ENCODE peak calls at places on chromosomes 2 and 18, in ten cellular contexts. S is uterus; Q is naive thymus-derived CD8-positive, alpha-beta T cell; G is GM23248; Z is activated naive CD4-positive, alpha-beta T cell treated with anti-CD3 and anti-CD28 coated beads, Interleukin-2, amount 10 ng/mL, durations not matched to agents 7 days and 5 days; D is hippocampal formation; J is AG04450; U is AML-193; P is AG20443; W is COLO829. A is an unnamed sample.

GRCh38 chr2:113167962-113168340 is 5.8 kb upstream of the PSD4 start:
- DNase-seq in S (no peak), Q (no peak), G (no peak), Z (no peak), D (no peak), J (no peak), U (no peak), P (no peak), W (no peak), A (no peak)

GRCh38 chr18:62438402-62438801 is 84.4 kb upstream of the ZCCHC2 start:
- DNase-seq in S (no peak), Q (no peak), G (no peak), Z (no peak), D (no peak), J (no peak), U (no peak), P (no peak), W (no peak), A (no peak)

GRCh38 chr2:174078275-174078674 is 113.1 kb upstream of the SP3 start:
- DNase-seq in S (no peak), Q (no peak), G (peak), Z (no peak), D (no peak), J (no peak), U (peak), P (no peak), W (no peak), A (no peak)

GRCh38 chr2:117360586-117360985 is 453.9 kb upstream of the DDX18 start:
- DNase-seq in S (no peak), Q (no peak), G (no peak), Z (no peak), D (no peak), J (no peak), U (no peak), P (no peak), W (no peak), A (no peak)

GRCh38 chr2:207328944-207329386 is 163.2 kb upstream of the KLF7 start:
- DNase-seq in S (no peak), Q (no peak), G (no peak), Z (no peak), D (no peak), J (no peak), U (no peak), P (no peak), W (no peak), A (no peak)

GRCh38 chr2:109218087-109218791 is 89.2 kb downstream of the SH3RF3 start:
- DNase-seq in S (no peak), Q (no peak), G (no peak), Z (peak), D (peak), J (peak), U (no peak), P (no peak), W (peak), A (no peak)

GRCh38 chr2:238059505-238059904 is 1.3 kb upstream of the SCLY start:
- DNase-seq in S (no peak), Q (no peak), G (peak), Z (no peak), D (no peak), J (no peak), U (no peak), P (no peak), W (no peak), A (no peak)

GRCh38 chr2:212665948-212666347 is 127.3 kb upstream of the ERBB4 start:
- DNase-seq in S (no peak), Q (no peak), G (peak), Z (no peak), D (no peak), J (no peak), U (no peak), P (no peak), W (no peak), A (no peak)

GRCh38 chr2:147031897-147032296 is 812.9 kb upstream of the ACVR2A start:
- DNase-seq in S (no peak), Q (no peak), G (no peak), Z (no peak), D (no peak), J (no peak), U (no peak), P (no peak), W (no peak), A (no peak)

GRCh38 chr2:230865766-230866703 is 1.3 kb downstream of the ITM2C start:
- DNase-seq in S (peak), Q (peak), G (peak), Z (peak), D (peak), J (no peak), U (peak), P (peak), W (peak), A (no peak)

GRCh38 chr2:230899786-230900185 is 25.3 kb downstream of the GPR55 start:
- DNase-seq in S (no peak), Q (no peak), G (peak), Z (no peak), D (no peak), J (no peak), U (no peak), P (no peak), W (no peak), A (no peak)

GRCh38 chr18:11309172-11309571 is 159.8 kb upstream of the PIEZO2 start:
- DNase-seq in S (no peak), Q (no peak), G (peak), Z (no peak), D (no peak), J (no peak), U (no peak), P (no peak), W (no peak), A (no peak)

GRCh38 chr18:79396431-79397287 is 929 bp downstream of the NFATC1 start:
- DNase-seq in S (peak), Q (no peak), G (peak), Z (peak), D (no peak), J (no peak), U (no peak), P (peak), W (no peak), A (no peak)

GRCh38 chr2:235507928-235508327 is 14.1 kb downstream of the AGAP1 start:
- DNase-seq in S (no peak), Q (no peak), G (no peak), Z (no peak), D (no peak), J (no peak), U (no peak), P (no peak), W (no peak), A (no peak)

GRCh38 chr2:88199912-88200682 is 30.0 kb downstream of the THNSL2 start:
- DNase-seq in S (no peak), Q (no peak), G (peak), Z (peak), D (no peak), J (no peak), U (no peak), P (peak), W (no peak), A (no peak)

GRCh38 chr2:168430431-168430830 is 25.6 kb upstream of the CERS6 start:
- DNase-seq in S (no peak), Q (no peak), G (no peak), Z (no peak), D (no peak), J (no peak), U (no peak), P (no peak), W (no peak), A (no peak)

GRCh38 chr2:101697794-101698418 is 399 bp downstream of the MAP4K4 start:
- DNase-seq in S (no peak), Q (peak), G (peak), Z (peak), D (no peak), J (no peak), U (no peak), P (peak), W (no peak), A (no peak)

GRCh38 chr2:14690926-14691325 is 58.4 kb downstream of the LRATD1 start:
- DNase-seq in S (no peak), Q (no peak), G (no peak), Z (no peak), D (no peak), J (no peak), U (no peak), P (no peak), W (no peak), A (no peak)

GRCh38 chr18:49944681-49945080 is 131.3 kb upstream of the ACAA2 start:
- DNase-seq in S (no peak), Q (peak), G (peak), Z (peak), D (no peak), J (no peak), U (no peak), P (no peak), W (no peak), A (no peak)

GRCh38 chr2:207506426-207506825 is 23.3 kb upstream of the CREB1 start:
- DNase-seq in S (no peak), Q (no peak), G (no peak), Z (no peak), D (no peak), J (no peak), U (no peak), P (no peak), W (no peak), A (no peak)

GRCh38 chr18:53944721-53945120 is 279.7 kb downstream of the MBD2 start:
- DNase-seq in S (no peak), Q (no peak), G (no peak), Z (peak), D (no peak), J (no peak), U (no peak), P (no peak), W (no peak), A (no peak)

GRCh38 chr2:195251221-195251620 is 405.8 kb upstream of the SLC39A10 start:
- DNase-seq in S (no peak), Q (no peak), G (no peak), Z (no peak), D (no peak), J (no peak), U (no peak), P (no peak), W (no peak), A (no peak)

GRCh38 chr2:241033346-241033987 is 35.0 kb downstream of the SNED1 start:
- DNase-seq in S (no peak), Q (no peak), G (no peak), Z (no peak), D (no peak), J (no peak), U (no peak), P (no peak), W (no peak), A (no peak)

GRCh38 chr18:79695269-79695668 is 15.7 kb downstream of the CTDP1 start:
- DNase-seq in S (no peak), Q (no peak), G (peak), Z (no peak), D (no peak), J (no peak), U (no peak), P (no peak), W (no peak), A (no peak)

GRCh38 chr2:151030663-151031230 is 230.9 kb downstream of the RBM43 start:
- DNase-seq in S (no peak), Q (no peak), G (no peak), Z (no peak), D (no peak), J (no peak), U (no peak), P (no peak), W (no peak), A (no peak)

GRCh38 chr2:60219536-60219935 is 333.9 kb downstream of the BCL11A start:
- DNase-seq in S (no peak), Q (no peak), G (no peak), Z (no peak), D (no peak), J (no peak), U (no peak), P (no peak), W (no peak), A (no peak)

GRCh38 chr2:28868611-28869010 is 1.5 kb downstream of the TRMT61B start:
- DNase-seq in S (no peak), Q (no peak), G (peak), Z (no peak), D (no peak), J (no peak), U (no peak), P (no peak), W (no peak), A (no peak)

GRCh38 chr2:191593622-191594416 is 84.1 kb upstream of the NABP1 start:
- DNase-seq in S (no peak), Q (no peak), G (peak), Z (no peak), D (no peak), J (no peak), U (no peak), P (peak), W (no peak), A (no peak)

GRCh38 chr2:67322361-67323001 is 74.7 kb upstream of the ETAA1 start:
- DNase-seq in S (peak), Q (no peak), G (peak), Z (no peak), D (no peak), J (peak), U (no peak), P (peak), W (peak), A (no peak)

GRCh38 chr2:71578665-71579371 is 125.5 kb downstream of the DYSF start:
- DNase-seq in S (no peak), Q (no peak), G (peak), Z (no peak), D (peak), J (no peak), U (no peak), P (peak), W (peak), A (peak)

GRCh38 chr2:78029392-78029995 is 507.3 kb upstream of the LRRTM4 start:
- DNase-seq in S (no peak), Q (no peak), G (no peak), Z (no peak), D (no peak), J (no peak), U (no peak), P (no peak), W (no peak), A (no peak)

GRCh38 chr18:50410894-50411293 is 36.0 kb downstream of the SKA1 start:
- DNase-seq in S (no peak), Q (no peak), G (peak), Z (no peak), D (no peak), J (no peak), U (no peak), P (peak), W (no peak), A (no peak)

GRCh38 chr2:45166229-45166890 is 157.1 kb upstream of the SIX2 start:
- DNase-seq in S (no peak), Q (no peak), G (no peak), Z (no peak), D (no peak), J (no peak), U (no peak), P (no peak), W (no peak), A (no peak)

A was measured in hypothalamus.